ENCODE peak calls at places on chromosomes 11 and 22, in seven cellular contexts. P is Panc1, M is AG09309, L is vagina, C is cardiac fibroblast, X is tibial artery, Q is A549. F is an unnamed sample.

GRCh38 chr11:65588199-65589054 is 7.2 kb downstream of the KCNK7 start:
- DNase-seq in P (no peak), M (no peak), L (no peak), C (peak; percentile 73), X (peak; percentile 87), Q (peak; percentile 86), F (no peak)

GRCh38 chr22:45877036-45877380 is 100.0 kb downstream of the WNT7B start:
- DNase-seq in P (no peak), M (no peak), L (no peak), C (no peak), X (no peak), Q (no peak), F (no peak)

GRCh38 chr22:35987994-35988393 is 40.6 kb downstream of the RBFOX2 start:
- DNase-seq in P (no peak), M (no peak), L (no peak), C (no peak), X (no peak), Q (no peak), F (no peak)

GRCh38 chr11:18013790-18014507 is 1.1 kb upstream of the SERGEF start:
- DNase-seq in P (no peak), M (no peak), L (no peak), C (peak; percentile 2), X (no peak), Q (no peak), F (no peak)

GRCh38 chr11:74322667-74323066 is 11.2 kb upstream of the P4HA3 start:
- DNase-seq in P (no peak), M (no peak), L (no peak), C (peak; percentile 81), X (peak; percentile 97), Q (no peak), F (peak; percentile 53)

GRCh38 chr11:68181719-68182451 is 31.2 kb downstream of the KMT5B start:
- DNase-seq in P (no peak), M (no peak), L (no peak), C (no peak), X (no peak), Q (no peak), F (peak; percentile 18)

GRCh38 chr11:10451399-10452116 is 3.5 kb upstream of the AMPD3 start:
- DNase-seq in P (no peak), M (no peak), L (no peak), C (no peak), X (no peak), Q (no peak), F (no peak)

GRCh38 chr22:40463017-40463631 is 92.7 kb downstream of the SGSM3 start:
- DNase-seq in P (no peak), M (no peak), L (no peak), C (no peak), X (no peak), Q (no peak), F (no peak)

GRCh38 chr11:63887600-63887999 is 29.4 kb downstream of the RCOR2 start:
- DNase-seq in P (no peak), M (no peak), L (no peak), C (no peak), X (no peak), Q (no peak), F (no peak)

GRCh38 chr22:38017272-38017920 is 33.0 kb upstream of the SOX10 start:
- DNase-seq in P (no peak), M (no peak), L (no peak), C (peak; percentile 88), X (peak; percentile 88), Q (no peak), F (peak; percentile 65)

GRCh38 chr22:43088616-43088978 is 594 bp downstream of the TTLL1 start:
- DNase-seq in P (no peak), M (no peak), L (no peak), C (no peak), X (no peak), Q (no peak), F (no peak)

GRCh38 chr22:43088979-43089717 is at the start of gene TTLL1:
- DNase-seq in P (no peak), M (no peak), L (no peak), C (peak; percentile 89), X (peak; percentile 87), Q (peak; percentile 84), F (peak; percentile 81)

GRCh38 chr22:43092085-43092484 is 2.9 kb upstream of the TTLL1 start:
- DNase-seq in P (no peak), M (no peak), L (no peak), C (no peak), X (no peak), Q (no peak), F (no peak)

GRCh38 chr22:43094085-43094484 is 4.9 kb upstream of the TTLL1 start:
- DNase-seq in P (no peak), M (no peak), L (no peak), C (no peak), X (no peak), Q (no peak), F (peak; percentile 34)

DNA sequence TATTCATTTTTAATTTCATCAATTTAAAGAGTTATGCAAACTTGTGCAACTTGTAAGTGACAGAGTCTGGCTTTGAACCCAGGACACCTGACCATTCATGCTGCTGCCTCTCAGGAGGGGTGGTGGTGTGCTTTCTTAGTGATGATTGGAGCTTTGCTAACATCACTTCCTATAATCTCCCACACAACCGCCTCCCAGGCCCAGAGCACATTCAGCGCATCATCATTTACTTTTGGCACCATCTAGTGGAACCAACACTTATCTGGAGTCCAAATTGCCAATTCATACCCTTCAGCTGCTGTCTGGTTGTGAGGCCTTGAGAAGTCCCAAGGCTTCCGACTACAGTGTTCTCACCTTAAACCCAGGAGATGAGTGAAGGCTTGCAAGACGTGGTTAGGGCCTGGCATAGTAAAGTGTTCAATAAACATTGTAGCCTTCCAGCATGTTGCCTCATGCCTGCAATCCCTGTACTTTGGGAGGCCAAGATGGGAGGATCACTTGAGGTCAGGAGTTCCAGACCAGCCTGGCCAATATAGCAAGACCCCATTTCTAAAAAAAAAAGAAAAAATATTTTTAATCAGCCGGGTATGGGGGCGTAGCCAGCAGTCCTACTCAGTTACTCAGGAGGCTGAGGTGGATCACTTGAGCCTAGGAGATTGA is 1.1 kb upstream of the TTLL1 start:
- DNase-seq in P (peak; percentile 82), M (peak; percentile 73), L (no peak), C (peak; percentile 87), X (no peak), Q (peak; percentile 82), F (peak; percentile 89)
- TF ChIP-seq CTCF in P (peak; percentile 73), M (peak; percentile 70), L (peak; percentile 29), C (peak; percentile 43), X (peak; percentile 26), Q (peak; percentile 71), F (peak; percentile 70)

DNA sequence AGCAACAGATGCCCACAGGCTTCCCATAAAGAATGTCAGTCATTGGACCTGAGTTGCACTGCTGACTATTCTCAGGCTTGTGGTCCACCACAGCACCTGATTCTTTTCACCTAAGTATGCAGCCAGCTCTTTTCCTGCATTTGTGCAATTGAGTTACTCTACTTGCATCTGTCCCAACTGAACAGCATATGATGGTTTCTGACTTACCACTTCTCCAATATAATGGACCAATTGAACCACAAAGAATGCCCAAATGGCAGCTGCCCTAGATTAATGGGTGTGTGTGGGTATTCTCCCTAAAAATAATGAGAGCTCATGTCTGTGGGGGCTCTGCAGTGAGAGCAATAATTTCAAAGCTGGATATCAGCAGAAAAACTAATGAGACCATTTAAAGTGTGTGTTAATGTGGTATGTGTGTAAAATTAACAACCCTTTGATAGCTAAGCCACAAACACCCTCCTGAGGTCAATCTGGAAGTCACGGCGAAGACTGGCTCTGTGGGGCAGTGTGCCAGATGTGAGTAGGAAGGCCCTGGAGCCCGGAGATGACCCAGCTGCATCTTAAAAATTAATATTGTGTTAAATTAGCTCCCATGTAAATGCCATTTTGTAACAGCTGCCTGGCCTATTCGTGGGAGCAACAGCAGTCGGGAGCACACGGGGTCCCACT is 43.8 kb downstream of the SC5D start:
- DNase-seq in P (no peak), M (no peak), L (no peak), C (no peak), X (no peak), Q (no peak), F (no peak)
- H3K4me3 ChIP-seq in P (no peak overlapping the region), M (no peak overlapping the region), L (no peak overlapping the region), C (no peak overlapping the region), X (no peak overlapping the region), Q (no peak overlapping the region), F (no peak overlapping the region)

GRCh38 chr11:27411330-27411729 is 48.3 kb upstream of the CCDC34 start:
- DNase-seq in P (no peak), M (no peak), L (no peak), C (no peak), X (no peak), Q (no peak), F (no peak)
- TF ChIP-seq CTCF in P (no peak), M (no peak), L (no peak), C (no peak), X (no peak), Q (no peak), F (no peak)

GRCh38 chr11:73262851-73263495 is 9.2 kb upstream of the P2RY6 start:
- DNase-seq in P (no peak), M (no peak), L (no peak), C (peak; percentile 42), X (no peak), Q (no peak), F (peak; percentile 51)

GRCh38 chr11:73260127-73260457 is 12.0 kb upstream of the P2RY6 start:
- DNase-seq in P (no peak), M (no peak), L (no peak), C (no peak), X (peak; percentile 19), Q (no peak), F (no peak)

GRCh38 chr11:73259406-73260126 is 12.6 kb upstream of the P2RY6 start:
- DNase-seq in P (no peak), M (no peak), L (no peak), C (no peak), X (peak; percentile 42), Q (no peak), F (no peak)

GRCh38 chr11:73257342-73258103 is 14.6 kb upstream of the P2RY6 start:
- DNase-seq in P (no peak), M (peak; percentile 89), L (no peak), C (peak; percentile 94), X (peak; percentile 85), Q (no peak), F (peak; percentile 97)

DNA sequence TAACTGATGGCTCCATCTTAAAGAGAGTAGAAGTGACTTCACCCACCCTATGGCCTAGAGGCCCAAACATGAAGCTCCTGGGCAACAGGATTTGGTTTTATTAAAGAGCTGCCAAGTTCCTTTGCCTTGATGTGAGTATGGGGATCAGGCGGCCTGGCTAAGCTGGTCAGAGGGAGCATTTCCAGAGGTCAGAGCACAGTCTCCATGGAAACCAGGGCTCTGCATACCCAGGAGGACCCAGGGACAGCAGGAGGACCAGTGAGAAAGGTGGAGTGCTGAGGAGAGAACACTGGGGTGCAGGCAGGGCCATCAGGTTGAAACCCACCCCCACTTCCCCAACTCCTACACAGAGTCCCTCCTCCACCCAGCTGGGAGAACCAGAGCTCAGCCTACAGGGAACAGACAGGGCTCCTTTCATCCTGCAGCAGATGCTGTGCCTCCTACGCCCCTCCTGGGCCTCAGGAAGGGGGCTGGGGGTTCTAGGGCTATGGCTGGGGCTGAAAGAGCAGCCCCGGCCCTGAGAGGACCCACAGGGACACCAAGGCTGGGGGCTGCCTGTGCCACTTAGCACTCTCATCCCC is 13.9 kb upstream of the P2RY6 start:
- DNase-seq in P (no peak), M (no peak), L (no peak), C (no peak), X (peak; percentile 60), Q (no peak), F (no peak)
- H3K4me3 ChIP-seq in P (no peak overlapping the region), M (no peak overlapping the region), L (no peak overlapping the region), C (no peak overlapping the region), X (no peak overlapping the region), Q (no peak overlapping the region), F (no peak overlapping the region)

F was measured in AG10803.